ENCODE peak calls at places on chromosomes 4 and X, in six cellular contexts. One of them, this sample, is unnamed.

GRCh38 chr4:15882675-15883086 is 55.9 kb downstream of the FGFBP1 start:
- DNase-seq in ovary: peak; percentile 40
- DNase-seq in tibial artery: peak; percentile 27
- DNase-seq in right atrium auricular region: peak; percentile 63
- DNase-seq in suprapubic skin: no peak
- DNase-seq in DND-41: peak; percentile 61
- DNase-seq in this sample: peak; percentile 89

GRCh38 chrX:133294126-133294525 is 76.0 kb upstream of the TFDP3 start:
- DNase-seq in right atrium auricular region: no peak
- DNase-seq in tibial artery: peak; percentile 17
- DNase-seq in DND-41: no peak
- DNase-seq in ovary: no peak
- DNase-seq in suprapubic skin: no peak
- DNase-seq in this sample: no peak

GRCh38 chr4:2930135-2930805 is 32.9 kb downstream of the NOP14 start:
- DNase-seq in right atrium auricular region: no peak
- DNase-seq in DND-41: no peak
- DNase-seq in ovary: peak; percentile 38
- DNase-seq in suprapubic skin: peak; percentile 64
- DNase-seq in tibial artery: peak; percentile 17
- DNase-seq in this sample: no peak

GRCh38 chr4:110418641-110419040 is 57.3 kb upstream of the ENPEP start:
- DNase-seq in ovary: no peak
- DNase-seq in suprapubic skin: no peak
- DNase-seq in right atrium auricular region: no peak
- DNase-seq in tibial artery: no peak
- DNase-seq in DND-41: no peak
- DNase-seq in this sample: no peak

GRCh38 chr4:75702919-75703411 is 21.4 kb upstream of the USO1 start:
- DNase-seq in ovary: no peak
- DNase-seq in suprapubic skin: no peak
- DNase-seq in right atrium auricular region: no peak
- DNase-seq in DND-41: no peak
- DNase-seq in tibial artery: no peak
- DNase-seq in this sample: no peak

GRCh38 chr4:5976431-5976830 is 41.8 kb downstream of the C4orf50 start:
- DNase-seq in right atrium auricular region: no peak
- DNase-seq in ovary: peak; percentile 3
- DNase-seq in tibial artery: peak; percentile 2
- DNase-seq in suprapubic skin: no peak
- DNase-seq in DND-41: no peak
- DNase-seq in this sample: no peak

GRCh38 chr4:3407171-3407771 is 34.5 kb upstream of the HGFAC start:
- DNase-seq in ovary: peak; percentile 39
- DNase-seq in DND-41: no peak
- DNase-seq in tibial artery: no peak
- DNase-seq in right atrium auricular region: no peak
- DNase-seq in suprapubic skin: peak; percentile 43
- DNase-seq in this sample: no peak

GRCh38 chrX:53831662-53832635 is 145.4 kb upstream of the HUWE1 start:
- DNase-seq in right atrium auricular region: no peak
- DNase-seq in ovary: no peak
- DNase-seq in tibial artery: no peak
- DNase-seq in DND-41: peak; percentile 61
- DNase-seq in suprapubic skin: no peak
- DNase-seq in this sample: peak; percentile 49

GRCh38 chr4:15958562-15958961 is 4.4 kb downstream of the FGFBP2 start:
- DNase-seq in DND-41: no peak
- DNase-seq in suprapubic skin: no peak
- DNase-seq in ovary: no peak
- DNase-seq in right atrium auricular region: no peak
- DNase-seq in tibial artery: no peak
- DNase-seq in this sample: no peak

GRCh38 chrX:129808163-129808828 is 28.5 kb downstream of the SASH3 start:
- DNase-seq in right atrium auricular region: no peak
- DNase-seq in tibial artery: no peak
- DNase-seq in suprapubic skin: no peak
- DNase-seq in DND-41: no peak
- DNase-seq in ovary: no peak
- DNase-seq in this sample: no peak

GRCh38 chr4:155588437-155588836 is 78.2 kb upstream of the GUCY1A1 start:
- DNase-seq in right atrium auricular region: no peak
- DNase-seq in tibial artery: no peak
- DNase-seq in ovary: no peak
- DNase-seq in DND-41: no peak
- DNase-seq in suprapubic skin: no peak
- DNase-seq in this sample: no peak

GRCh38 chrX:12329476-12329875 is 191.2 kb downstream of the FRMPD4 start:
- DNase-seq in right atrium auricular region: no peak
- DNase-seq in ovary: no peak
- DNase-seq in tibial artery: no peak
- DNase-seq in suprapubic skin: no peak
- DNase-seq in DND-41: no peak
- DNase-seq in this sample: no peak

GRCh38 chr4:45648846-45649245 is 475.0 kb downstream of the GABRG1 start:
- DNase-seq in suprapubic skin: no peak
- DNase-seq in ovary: no peak
- DNase-seq in DND-41: no peak
- DNase-seq in right atrium auricular region: no peak
- DNase-seq in tibial artery: no peak
- DNase-seq in this sample: no peak

GRCh38 chrX:7055386-7056137 is 92.0 kb upstream of the STS start:
- DNase-seq in suprapubic skin: no peak
- DNase-seq in ovary: no peak
- DNase-seq in right atrium auricular region: no peak
- DNase-seq in tibial artery: no peak
- DNase-seq in DND-41: no peak
- DNase-seq in this sample: no peak

GRCh38 chr4:23373269-23373668 is 516.6 kb downstream of the PPARGC1A start:
- DNase-seq in suprapubic skin: no peak
- DNase-seq in ovary: no peak
- DNase-seq in tibial artery: no peak
- DNase-seq in right atrium auricular region: peak; percentile 60
- DNase-seq in DND-41: no peak
- DNase-seq in this sample: peak; percentile 11

GRCh38 chr4:169957785-169958184 is 68.4 kb downstream of the MFAP3L start:
- DNase-seq in ovary: no peak
- DNase-seq in tibial artery: no peak
- DNase-seq in suprapubic skin: no peak
- DNase-seq in DND-41: no peak
- DNase-seq in right atrium auricular region: no peak
- DNase-seq in this sample: peak; percentile 59

GRCh38 chr4:106160560-106160959 is 155.4 kb downstream of the TBCK start:
- DNase-seq in right atrium auricular region: no peak
- DNase-seq in ovary: no peak
- DNase-seq in tibial artery: no peak
- DNase-seq in DND-41: no peak
- DNase-seq in suprapubic skin: no peak
- DNase-seq in this sample: no peak

GRCh38 chrX:45083314-45083713 is 117.4 kb downstream of the DIPK2B start:
- DNase-seq in tibial artery: no peak
- DNase-seq in DND-41: no peak
- DNase-seq in right atrium auricular region: no peak
- DNase-seq in ovary: no peak
- DNase-seq in suprapubic skin: no peak
- DNase-seq in this sample: peak; percentile 8

GRCh38 chr4:102867278-102868152 is 1.3 kb upstream of the CISD2 start:
- DNase-seq in suprapubic skin: no peak
- DNase-seq in DND-41: peak; percentile 14
- DNase-seq in ovary: no peak
- DNase-seq in tibial artery: no peak
- DNase-seq in right atrium auricular region: no peak
- DNase-seq in this sample: peak; percentile 74
- H3K4me3 ChIP-seq in suprapubic skin: peak overlapping the region; percentile 68
- H3K4me3 ChIP-seq in DND-41: peak overlapping the region; percentile 85
- H3K4me3 ChIP-seq in ovary: peak overlapping the region; percentile 63
- H3K4me3 ChIP-seq in tibial artery: peak overlapping the region; percentile 64
- H3K4me3 ChIP-seq in right atrium auricular region: peak overlapping the region; percentile 67
- H3K4me3 ChIP-seq in this sample: peak overlapping the region; percentile 70

DNA sequence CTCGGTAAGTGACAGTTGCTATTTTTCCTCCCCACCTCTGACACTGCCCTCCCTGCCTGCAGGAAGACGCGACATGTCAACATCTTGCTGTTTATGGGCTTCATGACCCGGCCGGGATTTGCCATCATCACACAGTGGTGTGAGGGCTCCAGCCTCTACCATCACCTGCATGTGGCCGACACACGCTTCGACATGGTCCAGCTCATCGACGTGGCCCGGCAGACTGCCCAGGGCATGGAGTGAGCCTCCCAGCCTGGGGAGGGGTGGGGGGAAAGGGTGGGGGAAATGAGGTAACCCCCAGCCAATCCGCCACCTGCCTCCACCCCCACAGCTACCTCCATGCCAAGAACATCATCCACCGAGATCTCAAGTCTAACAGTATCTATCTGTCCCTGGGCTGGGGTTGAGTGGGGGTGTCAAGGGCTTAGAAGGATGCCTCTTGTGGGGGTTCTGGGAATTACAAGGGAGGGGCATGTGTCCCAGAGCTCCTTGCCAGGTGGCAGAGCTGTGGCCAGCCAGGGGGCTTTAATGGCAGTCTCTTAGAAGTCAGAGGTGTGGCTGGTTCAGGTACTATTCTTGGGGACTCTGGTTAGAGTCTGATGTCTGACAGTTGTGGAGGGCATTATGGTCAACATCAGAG is 7.8 kb downstream of the ARAF start:
- DNase-seq in tibial artery: no peak
- DNase-seq in DND-41: peak; percentile 51
- DNase-seq in right atrium auricular region: no peak
- DNase-seq in suprapubic skin: no peak
- DNase-seq in ovary: no peak
- DNase-seq in this sample: peak; percentile 55
- TF ChIP-seq CTCF in tibial artery: no peak
- TF ChIP-seq CTCF in DND-41: peak; percentile 55
- TF ChIP-seq CTCF in right atrium auricular region: no peak
- TF ChIP-seq CTCF in suprapubic skin: no peak
- TF ChIP-seq CTCF in ovary: no peak
- TF ChIP-seq CTCF in this sample: peak; percentile 31

GRCh38 chrX:40177942-40178715 is 80.4 kb upstream of the BCOR start:
- DNase-seq in ovary: no peak
- DNase-seq in DND-41: peak; percentile 82
- DNase-seq in tibial artery: no peak
- DNase-seq in suprapubic skin: no peak
- DNase-seq in right atrium auricular region: no peak
- DNase-seq in this sample: peak; percentile 15
- H3K4me3 ChIP-seq in ovary: no peak overlapping the region
- H3K4me3 ChIP-seq in DND-41: no peak overlapping the region
- H3K4me3 ChIP-seq in tibial artery: no peak overlapping the region
- H3K4me3 ChIP-seq in suprapubic skin: no peak overlapping the region
- H3K4me3 ChIP-seq in right atrium auricular region: no peak overlapping the region
- H3K4me3 ChIP-seq in this sample: peak overlapping the region; percentile 77

DNA sequence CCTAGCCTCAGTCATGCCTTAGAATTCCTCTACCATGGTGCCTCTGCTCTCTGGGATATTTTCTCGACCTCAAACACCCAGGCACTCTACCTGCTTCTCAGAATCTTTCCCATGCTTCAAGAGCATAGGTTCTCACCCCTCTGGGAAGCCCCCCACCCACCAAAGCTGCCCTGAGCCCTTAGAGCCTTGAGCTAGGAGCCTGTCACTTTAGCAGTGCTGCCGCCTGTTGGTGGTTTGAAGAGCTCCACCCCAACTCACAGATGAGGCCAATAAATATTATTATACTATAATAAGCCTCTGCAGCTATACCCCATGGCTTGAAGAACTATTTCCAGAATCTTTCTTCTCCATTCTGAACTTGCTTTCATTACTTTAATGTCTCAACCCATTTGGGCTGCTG is 109.7 kb downstream of the RTL5 start:
- DNase-seq in suprapubic skin: no peak
- DNase-seq in right atrium auricular region: peak; percentile 42
- DNase-seq in tibial artery: no peak
- DNase-seq in ovary: no peak
- DNase-seq in DND-41: no peak
- DNase-seq in this sample: peak; percentile 48
- TF ChIP-seq CTCF in suprapubic skin: no peak
- TF ChIP-seq CTCF in right atrium auricular region: peak; percentile 44
- TF ChIP-seq CTCF in tibial artery: no peak
- TF ChIP-seq CTCF in ovary: no peak
- TF ChIP-seq CTCF in DND-41: peak; percentile 36
- TF ChIP-seq CTCF in this sample: peak; percentile 50

DNA sequence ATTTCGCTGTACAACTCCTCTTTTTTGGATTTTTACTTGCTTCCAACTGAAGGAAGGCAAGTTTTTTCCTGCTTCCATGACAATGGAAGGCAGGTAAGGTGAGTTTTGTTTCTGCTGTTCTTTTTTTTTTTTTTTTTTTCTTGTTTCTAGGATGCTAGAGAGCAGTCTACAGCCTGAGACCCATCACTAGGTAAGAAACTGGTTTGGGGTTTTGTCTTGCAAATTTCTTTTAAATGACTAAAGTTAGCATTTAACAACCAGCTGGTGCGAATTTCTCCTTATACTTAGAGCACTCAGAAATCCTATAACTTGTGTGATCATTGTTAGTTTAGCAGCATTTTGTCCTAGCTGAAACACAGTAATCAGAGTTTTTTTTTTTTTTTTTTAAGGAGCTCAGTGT is 378.4 kb upstream of the CNKSR2 start:
- DNase-seq in DND-41: no peak
- DNase-seq in right atrium auricular region: no peak
- DNase-seq in suprapubic skin: no peak
- DNase-seq in ovary: no peak
- DNase-seq in tibial artery: no peak
- DNase-seq in this sample: no peak
- H3K4me3 ChIP-seq in DND-41: no peak overlapping the region
- H3K4me3 ChIP-seq in right atrium auricular region: no peak overlapping the region
- H3K4me3 ChIP-seq in suprapubic skin: no peak overlapping the region
- H3K4me3 ChIP-seq in ovary: no peak overlapping the region
- H3K4me3 ChIP-seq in tibial artery: no peak overlapping the region
- H3K4me3 ChIP-seq in this sample: no peak overlapping the region

This sample was measured in NB4.